ENCODE peak calls at places on chromosomes 12 and 14, in nine cellular contexts. One of them, this sample, is unnamed.

GRCh38 chr14:38404616-38405015 is 148.7 kb upstream of the CLEC14A start:
- DNase-seq in AG20443: peak; percentile 17
- DNase-seq in adipocyte: peak; percentile 67
- DNase-seq in stimulated activated CD4-positive, alpha-beta T cell treated with anti-CD3 and anti-CD28 coated beads, Interleukin-1b, Interleukin-23, amount 100 ng/mL, for 24 hours: no peak
- DNase-seq in lung: no peak
- DNase-seq in 8988T: no peak
- DNase-seq in activated CD4-positive, alpha-beta T cell treated with anti-CD3 and anti-CD28 coated beads, Interleukin-2, amount 10 ng/mL, durations not matched to agents 7 days and 5 days: no peak
- DNase-seq in NCI-H1092 treated with DMSO at 0.1 percent for 48 hours: no peak
- DNase-seq in T-helper 17 cell: no peak
- DNase-seq in this sample: no peak

GRCh38 chr12:6550294-6551062 is 5.4 kb downstream of the IFFO1 start:
- DNase-seq in AG20443: no peak
- DNase-seq in adipocyte: no peak
- DNase-seq in stimulated activated CD4-positive, alpha-beta T cell treated with anti-CD3 and anti-CD28 coated beads, Interleukin-1b, Interleukin-23, amount 100 ng/mL, for 24 hours: no peak
- DNase-seq in lung: no peak
- DNase-seq in 8988T: no peak
- DNase-seq in activated CD4-positive, alpha-beta T cell treated with anti-CD3 and anti-CD28 coated beads, Interleukin-2, amount 10 ng/mL, durations not matched to agents 7 days and 5 days: no peak
- DNase-seq in NCI-H1092 treated with DMSO at 0.1 percent for 48 hours: no peak
- DNase-seq in T-helper 17 cell: no peak
- DNase-seq in this sample: no peak

GRCh38 chr12:1851126-1851791 is 30.9 kb downstream of the LRTM2 start:
- DNase-seq in AG20443: peak; percentile 49
- DNase-seq in adipocyte: peak; percentile 71
- DNase-seq in stimulated activated CD4-positive, alpha-beta T cell treated with anti-CD3 and anti-CD28 coated beads, Interleukin-1b, Interleukin-23, amount 100 ng/mL, for 24 hours: no peak
- DNase-seq in lung: no peak
- DNase-seq in 8988T: no peak
- DNase-seq in activated CD4-positive, alpha-beta T cell treated with anti-CD3 and anti-CD28 coated beads, Interleukin-2, amount 10 ng/mL, durations not matched to agents 7 days and 5 days: no peak
- DNase-seq in NCI-H1092 treated with DMSO at 0.1 percent for 48 hours: no peak
- DNase-seq in T-helper 17 cell: no peak
- DNase-seq in this sample: no peak

GRCh38 chr12:108629824-108630476 is 3.7 kb downstream of the SELPLG start:
- DNase-seq in AG20443: peak; percentile 85
- DNase-seq in adipocyte: peak; percentile 77
- DNase-seq in stimulated activated CD4-positive, alpha-beta T cell treated with anti-CD3 and anti-CD28 coated beads, Interleukin-1b, Interleukin-23, amount 100 ng/mL, for 24 hours: no peak
- DNase-seq in lung: peak; percentile 54
- DNase-seq in 8988T: no peak
- DNase-seq in activated CD4-positive, alpha-beta T cell treated with anti-CD3 and anti-CD28 coated beads, Interleukin-2, amount 10 ng/mL, durations not matched to agents 7 days and 5 days: peak; percentile 61
- DNase-seq in NCI-H1092 treated with DMSO at 0.1 percent for 48 hours: no peak
- DNase-seq in T-helper 17 cell: peak; percentile 32
- DNase-seq in this sample: no peak

GRCh38 chr12:132717011-132717410 is 6.4 kb downstream of the PGAM5 start:
- DNase-seq in AG20443: no peak
- DNase-seq in adipocyte: no peak
- DNase-seq in stimulated activated CD4-positive, alpha-beta T cell treated with anti-CD3 and anti-CD28 coated beads, Interleukin-1b, Interleukin-23, amount 100 ng/mL, for 24 hours: no peak
- DNase-seq in lung: no peak
- DNase-seq in 8988T: no peak
- DNase-seq in activated CD4-positive, alpha-beta T cell treated with anti-CD3 and anti-CD28 coated beads, Interleukin-2, amount 10 ng/mL, durations not matched to agents 7 days and 5 days: no peak
- DNase-seq in NCI-H1092 treated with DMSO at 0.1 percent for 48 hours: no peak
- DNase-seq in T-helper 17 cell: no peak
- DNase-seq in this sample: no peak

GRCh38 chr12:4118017-4118510 is 155.5 kb upstream of the CCND2 start:
- DNase-seq in AG20443: no peak
- DNase-seq in adipocyte: peak; percentile 25
- DNase-seq in stimulated activated CD4-positive, alpha-beta T cell treated with anti-CD3 and anti-CD28 coated beads, Interleukin-1b, Interleukin-23, amount 100 ng/mL, for 24 hours: no peak
- DNase-seq in lung: peak; percentile 30
- DNase-seq in 8988T: no peak
- DNase-seq in activated CD4-positive, alpha-beta T cell treated with anti-CD3 and anti-CD28 coated beads, Interleukin-2, amount 10 ng/mL, durations not matched to agents 7 days and 5 days: peak; percentile 28
- DNase-seq in NCI-H1092 treated with DMSO at 0.1 percent for 48 hours: no peak
- DNase-seq in T-helper 17 cell: no peak
- DNase-seq in this sample: no peak

GRCh38 chr12:24227550-24227949 is 278.1 kb upstream of the SOX5 start:
- DNase-seq in AG20443: no peak
- DNase-seq in adipocyte: no peak
- DNase-seq in stimulated activated CD4-positive, alpha-beta T cell treated with anti-CD3 and anti-CD28 coated beads, Interleukin-1b, Interleukin-23, amount 100 ng/mL, for 24 hours: no peak
- DNase-seq in lung: no peak
- DNase-seq in 8988T: no peak
- DNase-seq in activated CD4-positive, alpha-beta T cell treated with anti-CD3 and anti-CD28 coated beads, Interleukin-2, amount 10 ng/mL, durations not matched to agents 7 days and 5 days: no peak
- DNase-seq in NCI-H1092 treated with DMSO at 0.1 percent for 48 hours: no peak
- DNase-seq in T-helper 17 cell: no peak
- DNase-seq in this sample: no peak

GRCh38 chr12:69732088-69732487 is 6.6 kb upstream of the RAB3IP start:
- DNase-seq in AG20443: no peak
- DNase-seq in adipocyte: no peak
- DNase-seq in stimulated activated CD4-positive, alpha-beta T cell treated with anti-CD3 and anti-CD28 coated beads, Interleukin-1b, Interleukin-23, amount 100 ng/mL, for 24 hours: no peak
- DNase-seq in lung: no peak
- DNase-seq in 8988T: no peak
- DNase-seq in activated CD4-positive, alpha-beta T cell treated with anti-CD3 and anti-CD28 coated beads, Interleukin-2, amount 10 ng/mL, durations not matched to agents 7 days and 5 days: no peak
- DNase-seq in NCI-H1092 treated with DMSO at 0.1 percent for 48 hours: no peak
- DNase-seq in T-helper 17 cell: no peak
- DNase-seq in this sample: no peak

GRCh38 chr12:104877107-104877705 is 80.9 kb downstream of the SLC41A2 start:
- DNase-seq in AG20443: peak; percentile 62
- DNase-seq in adipocyte: peak; percentile 83
- DNase-seq in stimulated activated CD4-positive, alpha-beta T cell treated with anti-CD3 and anti-CD28 coated beads, Interleukin-1b, Interleukin-23, amount 100 ng/mL, for 24 hours: no peak
- DNase-seq in lung: no peak
- DNase-seq in 8988T: no peak
- DNase-seq in activated CD4-positive, alpha-beta T cell treated with anti-CD3 and anti-CD28 coated beads, Interleukin-2, amount 10 ng/mL, durations not matched to agents 7 days and 5 days: peak; percentile 56
- DNase-seq in NCI-H1092 treated with DMSO at 0.1 percent for 48 hours: peak; percentile 4
- DNase-seq in T-helper 17 cell: no peak
- DNase-seq in this sample: peak; percentile 46

GRCh38 chr14:104895786-104896642 is 28.7 kb upstream of the PLD4 start:
- DNase-seq in AG20443: no peak
- DNase-seq in adipocyte: no peak
- DNase-seq in stimulated activated CD4-positive, alpha-beta T cell treated with anti-CD3 and anti-CD28 coated beads, Interleukin-1b, Interleukin-23, amount 100 ng/mL, for 24 hours: no peak
- DNase-seq in lung: peak; percentile 79
- DNase-seq in 8988T: no peak
- DNase-seq in activated CD4-positive, alpha-beta T cell treated with anti-CD3 and anti-CD28 coated beads, Interleukin-2, amount 10 ng/mL, durations not matched to agents 7 days and 5 days: no peak
- DNase-seq in NCI-H1092 treated with DMSO at 0.1 percent for 48 hours: peak; percentile 73
- DNase-seq in T-helper 17 cell: peak; percentile 9
- DNase-seq in this sample: no peak

GRCh38 chr12:111038941-111039340 is 118.6 kb upstream of the MYL2 start:
- DNase-seq in AG20443: no peak
- DNase-seq in adipocyte: no peak
- DNase-seq in stimulated activated CD4-positive, alpha-beta T cell treated with anti-CD3 and anti-CD28 coated beads, Interleukin-1b, Interleukin-23, amount 100 ng/mL, for 24 hours: no peak
- DNase-seq in lung: no peak
- DNase-seq in 8988T: no peak
- DNase-seq in activated CD4-positive, alpha-beta T cell treated with anti-CD3 and anti-CD28 coated beads, Interleukin-2, amount 10 ng/mL, durations not matched to agents 7 days and 5 days: no peak
- DNase-seq in NCI-H1092 treated with DMSO at 0.1 percent for 48 hours: no peak
- DNase-seq in T-helper 17 cell: no peak
- DNase-seq in this sample: no peak

GRCh38 chr14:33120341-33120740 is 181.7 kb downstream of the NPAS3 start:
- DNase-seq in AG20443: no peak
- DNase-seq in adipocyte: peak; percentile 0
- DNase-seq in stimulated activated CD4-positive, alpha-beta T cell treated with anti-CD3 and anti-CD28 coated beads, Interleukin-1b, Interleukin-23, amount 100 ng/mL, for 24 hours: no peak
- DNase-seq in lung: no peak
- DNase-seq in 8988T: peak; percentile 5
- DNase-seq in activated CD4-positive, alpha-beta T cell treated with anti-CD3 and anti-CD28 coated beads, Interleukin-2, amount 10 ng/mL, durations not matched to agents 7 days and 5 days: no peak
- DNase-seq in NCI-H1092 treated with DMSO at 0.1 percent for 48 hours: no peak
- DNase-seq in T-helper 17 cell: no peak
- DNase-seq in this sample: no peak

GRCh38 chr12:53737951-53738833 is 10.9 kb upstream of the CALCOCO1 start:
- DNase-seq in AG20443: no peak
- DNase-seq in adipocyte: no peak
- DNase-seq in stimulated activated CD4-positive, alpha-beta T cell treated with anti-CD3 and anti-CD28 coated beads, Interleukin-1b, Interleukin-23, amount 100 ng/mL, for 24 hours: peak; percentile 26
- DNase-seq in lung: no peak
- DNase-seq in 8988T: no peak
- DNase-seq in activated CD4-positive, alpha-beta T cell treated with anti-CD3 and anti-CD28 coated beads, Interleukin-2, amount 10 ng/mL, durations not matched to agents 7 days and 5 days: peak; percentile 17
- DNase-seq in NCI-H1092 treated with DMSO at 0.1 percent for 48 hours: no peak
- DNase-seq in T-helper 17 cell: peak; percentile 48
- DNase-seq in this sample: no peak

GRCh38 chr14:52876311-52876710 is 74.5 kb downstream of the FERMT2 start:
- DNase-seq in AG20443: peak; percentile 30
- DNase-seq in adipocyte: peak; percentile 78
- DNase-seq in stimulated activated CD4-positive, alpha-beta T cell treated with anti-CD3 and anti-CD28 coated beads, Interleukin-1b, Interleukin-23, amount 100 ng/mL, for 24 hours: no peak
- DNase-seq in lung: no peak
- DNase-seq in 8988T: no peak
- DNase-seq in activated CD4-positive, alpha-beta T cell treated with anti-CD3 and anti-CD28 coated beads, Interleukin-2, amount 10 ng/mL, durations not matched to agents 7 days and 5 days: no peak
- DNase-seq in NCI-H1092 treated with DMSO at 0.1 percent for 48 hours: no peak
- DNase-seq in T-helper 17 cell: no peak
- DNase-seq in this sample: no peak

GRCh38 chr14:55086939-55087338 is 35.5 kb downstream of the MAPK1IP1L start:
- DNase-seq in AG20443: no peak
- DNase-seq in adipocyte: no peak
- DNase-seq in stimulated activated CD4-positive, alpha-beta T cell treated with anti-CD3 and anti-CD28 coated beads, Interleukin-1b, Interleukin-23, amount 100 ng/mL, for 24 hours: no peak
- DNase-seq in lung: no peak
- DNase-seq in 8988T: no peak
- DNase-seq in activated CD4-positive, alpha-beta T cell treated with anti-CD3 and anti-CD28 coated beads, Interleukin-2, amount 10 ng/mL, durations not matched to agents 7 days and 5 days: no peak
- DNase-seq in NCI-H1092 treated with DMSO at 0.1 percent for 48 hours: no peak
- DNase-seq in T-helper 17 cell: no peak
- DNase-seq in this sample: no peak

GRCh38 chr14:104870368-104871144 is 5.5 kb downstream of the CEP170B start:
- DNase-seq in AG20443: no peak
- DNase-seq in adipocyte: no peak
- DNase-seq in stimulated activated CD4-positive, alpha-beta T cell treated with anti-CD3 and anti-CD28 coated beads, Interleukin-1b, Interleukin-23, amount 100 ng/mL, for 24 hours: peak; percentile 34
- DNase-seq in lung: no peak
- DNase-seq in 8988T: peak; percentile 83
- DNase-seq in activated CD4-positive, alpha-beta T cell treated with anti-CD3 and anti-CD28 coated beads, Interleukin-2, amount 10 ng/mL, durations not matched to agents 7 days and 5 days: peak; percentile 49
- DNase-seq in NCI-H1092 treated with DMSO at 0.1 percent for 48 hours: no peak
- DNase-seq in T-helper 17 cell: peak; percentile 39
- DNase-seq in this sample: peak; percentile 37

GRCh38 chr12:122020795-122021192 is 890 bp upstream of the BCL7A start:
- DNase-seq in AG20443: no peak
- DNase-seq in adipocyte: no peak
- DNase-seq in stimulated activated CD4-positive, alpha-beta T cell treated with anti-CD3 and anti-CD28 coated beads, Interleukin-1b, Interleukin-23, amount 100 ng/mL, for 24 hours: no peak
- DNase-seq in lung: no peak
- DNase-seq in 8988T: no peak
- DNase-seq in activated CD4-positive, alpha-beta T cell treated with anti-CD3 and anti-CD28 coated beads, Interleukin-2, amount 10 ng/mL, durations not matched to agents 7 days and 5 days: no peak
- DNase-seq in NCI-H1092 treated with DMSO at 0.1 percent for 48 hours: no peak
- DNase-seq in T-helper 17 cell: no peak
- DNase-seq in this sample: no peak

GRCh38 chr12:2306686-2307249 is 254.0 kb downstream of the CACNA1C start:
- DNase-seq in AG20443: no peak
- DNase-seq in adipocyte: no peak
- DNase-seq in stimulated activated CD4-positive, alpha-beta T cell treated with anti-CD3 and anti-CD28 coated beads, Interleukin-1b, Interleukin-23, amount 100 ng/mL, for 24 hours: no peak
- DNase-seq in lung: no peak
- DNase-seq in 8988T: no peak
- DNase-seq in activated CD4-positive, alpha-beta T cell treated with anti-CD3 and anti-CD28 coated beads, Interleukin-2, amount 10 ng/mL, durations not matched to agents 7 days and 5 days: no peak
- DNase-seq in NCI-H1092 treated with DMSO at 0.1 percent for 48 hours: no peak
- DNase-seq in T-helper 17 cell: no peak
- DNase-seq in this sample: no peak

GRCh38 chr12:29198901-29199300 is 49.8 kb downstream of the FAR2 start:
- DNase-seq in AG20443: no peak
- DNase-seq in adipocyte: no peak
- DNase-seq in stimulated activated CD4-positive, alpha-beta T cell treated with anti-CD3 and anti-CD28 coated beads, Interleukin-1b, Interleukin-23, amount 100 ng/mL, for 24 hours: no peak
- DNase-seq in lung: no peak
- DNase-seq in 8988T: no peak
- DNase-seq in activated CD4-positive, alpha-beta T cell treated with anti-CD3 and anti-CD28 coated beads, Interleukin-2, amount 10 ng/mL, durations not matched to agents 7 days and 5 days: no peak
- DNase-seq in NCI-H1092 treated with DMSO at 0.1 percent for 48 hours: no peak
- DNase-seq in T-helper 17 cell: no peak
- DNase-seq in this sample: no peak

GRCh38 chr12:44696542-44696941 is 179.6 kb downstream of the NELL2 start:
- DNase-seq in AG20443: no peak
- DNase-seq in adipocyte: no peak
- DNase-seq in stimulated activated CD4-positive, alpha-beta T cell treated with anti-CD3 and anti-CD28 coated beads, Interleukin-1b, Interleukin-23, amount 100 ng/mL, for 24 hours: no peak
- DNase-seq in lung: no peak
- DNase-seq in 8988T: no peak
- DNase-seq in activated CD4-positive, alpha-beta T cell treated with anti-CD3 and anti-CD28 coated beads, Interleukin-2, amount 10 ng/mL, durations not matched to agents 7 days and 5 days: no peak
- DNase-seq in NCI-H1092 treated with DMSO at 0.1 percent for 48 hours: no peak
- DNase-seq in T-helper 17 cell: no peak
- DNase-seq in this sample: no peak